ENCODE peak calls at places on chromosomes 5 and 9, in nine cellular contexts. H is glutamatergic neuron; J is stimulated activated CD4-positive, alpha-beta T cell treated with anti-CD3 and anti-CD28 coated beads, Interleukin-2, amount 100 ng/mL, for 48 hours; V is WTC11; O is HTR-8/SVneo; I is Right ventricle myocardium superior; K is lower leg skin; P is activated CD8-positive, alpha-beta memory T cell treated with anti-CD3 and anti-CD28 coated beads for 48 hours; C is body of pancreas. D is an unnamed sample.

GRCh38 chr9:18492612-18493011 is 18.7 kb downstream of the ADAMTSL1 start:
- DNase-seq in V (no peak), J (no peak), P (no peak), K (no peak), C (no peak), H (no peak), O (no peak), I (no peak), D (no peak)

GRCh38 chr5:157710887-157711286 is 20.3 kb upstream of the THG1L start:
- DNase-seq in I (no peak), O (no peak), J (no peak), P (no peak), V (no peak), C (no peak), H (no peak), K (no peak), D (no peak)

GRCh38 chr9:68705636-68706578 is 867 bp downstream of the PIP5K1B start:
- DNase-seq in O (no peak), C (no peak), J (no peak), K (no peak), I (peak; percentile 63), H (peak; percentile 29), V (peak; percentile 20), P (no peak), D (no peak)

GRCh38 chr9:110076894-110077725 is 130.8 kb downstream of the C9orf152 start:
- DNase-seq in P (no peak), I (no peak), H (no peak), C (no peak), J (no peak), O (no peak), K (no peak), V (no peak), D (no peak)

GRCh38 chr5:93058309-93058708 is 522.7 kb downstream of the NR2F1-AS1 start:
- DNase-seq in I (no peak), C (no peak), J (no peak), O (no peak), K (no peak), H (no peak), V (no peak), P (no peak), D (no peak)

GRCh38 chr5:143029293-143029692 is 259.1 kb downstream of the ARHGAP26 start:
- DNase-seq in H (no peak), V (no peak), K (no peak), O (no peak), P (no peak), I (no peak), C (no peak), J (no peak), D (no peak)

GRCh38 chr5:179781846-179782245 is 11.9 kb upstream of the LTC4S start:
- DNase-seq in I (peak; percentile 19), V (no peak), J (no peak), H (no peak), P (no peak), K (no peak), C (no peak), O (no peak), D (no peak)

GRCh38 chr5:35990524-35990923 is 666 bp downstream of the UGT3A1 start:
- DNase-seq in J (no peak), O (no peak), P (no peak), I (no peak), V (peak; percentile 10), H (no peak), C (no peak), K (no peak), D (no peak)

GRCh38 chr9:81268048-81268447 is 421.3 kb downstream of the TLE1 start:
- DNase-seq in C (no peak), K (no peak), P (no peak), J (no peak), H (no peak), O (no peak), V (no peak), I (no peak), D (no peak)

GRCh38 chr9:128555180-128555721 is 2.9 kb downstream of the SPTAN1 start:
- DNase-seq in P (no peak), I (no peak), O (peak; percentile 46), J (no peak), H (no peak), K (peak; percentile 21), V (no peak), C (peak; percentile 32), D (peak; percentile 58)

GRCh38 chr5:138054863-138055558 is 22.1 kb upstream of the FAM13B start:
- DNase-seq in I (no peak), K (no peak), P (no peak), H (no peak), J (no peak), C (no peak), V (no peak), O (no peak), D (no peak)

GRCh38 chr9:133762488-133763271 is 24.5 kb upstream of the SARDH start:
- DNase-seq in C (peak; percentile 9), P (no peak), I (no peak), H (no peak), O (no peak), J (no peak), V (no peak), K (no peak), D (no peak)

GRCh38 chr9:16611001-16611400 is 259.5 kb downstream of the BNC2 start:
- DNase-seq in H (no peak), O (no peak), I (no peak), C (no peak), J (no peak), K (no peak), V (no peak), P (no peak), D (no peak)

GRCh38 chr5:154214236-154215106 is 23.9 kb downstream of the GALNT10 start:
- DNase-seq in C (no peak), K (no peak), O (peak; percentile 45), J (no peak), H (no peak), I (no peak), V (no peak), P (no peak), D (no peak)

GRCh38 chr5:5716665-5717064 is 294.2 kb downstream of the ICE1 start:
- DNase-seq in P (no peak), K (no peak), C (no peak), H (no peak), J (no peak), V (no peak), I (no peak), O (no peak), D (no peak)

D was measured in uterus.